ENCODE peak calls at places on chromosomes 11 and 22, in four cellular contexts. A is uterus, H is transverse colon, N is A549. D is an unnamed sample.

GRCh38 chr11:83027794-83028193 is 43.9 kb downstream of the RAB30 start:
- DNase-seq in H (no peak), A (no peak), N (no peak), D (no peak)

GRCh38 chr22:47783433-47784366 is 1021.2 kb downstream of the TBC1D22A start:
- DNase-seq in H (no peak), A (no peak), N (no peak), D (peak)

GRCh38 chr11:115869131-115869530 is 364.9 kb upstream of the CADM1 start:
- DNase-seq in N (no peak), H (no peak), A (no peak), D (no peak)

GRCh38 chr22:27913162-27913741 is 5.8 kb downstream of the PITPNB start:
- DNase-seq in H (no peak), A (no peak), N (no peak), D (no peak)

GRCh38 chr11:75471134-75471943 is 38.3 kb upstream of the KLHL35 start:
- DNase-seq in H (no peak), N (no peak), A (no peak), D (no peak)

GRCh38 chr11:134561348-134561720 is 149.3 kb upstream of the B3GAT1 start:
- DNase-seq in N (no peak), A (no peak), H (no peak), D (peak)

GRCh38 chr11:13897606-13898276 is 64.8 kb upstream of the SPON1 start:
- DNase-seq in H (no peak), N (no peak), A (no peak), D (no peak)

GRCh38 chr11:123640677-123641494 is 13.5 kb downstream of the SCN3B start:
- DNase-seq in A (peak), N (peak), H (peak), D (no peak)

GRCh38 chr11:126661051-126661450 is 305.6 kb downstream of the ST3GAL4 start:
- DNase-seq in N (no peak), H (no peak), A (no peak), D (no peak)

GRCh38 chr11:44957051-44957515 is 6.4 kb upstream of the TP53I11 start:
- DNase-seq in A (no peak), H (no peak), N (no peak), D (no peak)

GRCh38 chr11:44958165-44958564 is 7.5 kb upstream of the TP53I11 start:
- DNase-seq in N (no peak), A (no peak), H (peak), D (no peak)

GRCh38 chr11:44954051-44954906 is 3.6 kb upstream of the TP53I11 start:
- DNase-seq in H (no peak), N (no peak), A (no peak), D (no peak)

GRCh38 chr11:44952500-44953260 is 2.0 kb upstream of the TP53I11 start:
- DNase-seq in A (no peak), N (no peak), H (no peak), D (no peak)

DNA sequence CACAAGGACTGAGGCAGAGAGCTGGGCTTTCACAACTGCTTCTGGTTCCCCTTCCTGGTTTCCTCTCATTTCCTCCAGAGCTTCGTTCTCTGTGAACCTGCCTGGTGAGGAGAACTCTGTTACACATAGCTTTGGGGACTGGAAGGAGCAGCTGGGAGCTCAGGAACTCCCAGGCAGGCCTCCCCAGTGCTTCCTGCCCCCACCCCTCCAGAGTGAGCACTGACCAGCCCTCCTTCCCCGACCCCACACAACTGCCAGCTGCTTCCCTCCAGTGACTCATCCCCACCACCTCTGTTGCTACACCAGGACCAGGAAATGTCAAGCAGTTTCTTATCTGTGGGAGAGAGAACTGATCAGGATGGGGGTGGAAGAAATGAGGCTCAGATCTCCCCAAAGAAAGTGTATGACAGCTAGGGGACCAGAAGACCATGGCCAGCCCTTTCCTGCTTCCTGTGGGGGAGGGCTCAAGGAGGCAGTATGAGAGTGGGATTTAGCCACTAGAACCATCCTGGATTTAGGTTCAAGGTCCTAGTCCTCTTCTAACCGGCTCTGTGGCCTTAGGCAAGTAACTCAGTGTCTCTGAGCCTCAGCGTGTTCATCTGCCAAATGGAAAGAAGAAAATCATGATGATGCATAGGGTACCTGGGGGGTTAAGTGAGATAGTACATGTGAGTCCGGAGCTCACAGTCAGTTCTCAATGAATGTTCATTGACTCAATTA is 4.5 kb upstream of the TP53I11 start:
- DNase-seq in H (peak), N (peak), A (peak), D (peak)
- TF ChIP-seq POLR2A in H (no peak), N (no peak), A (no peak), D (no peak)

DNA sequence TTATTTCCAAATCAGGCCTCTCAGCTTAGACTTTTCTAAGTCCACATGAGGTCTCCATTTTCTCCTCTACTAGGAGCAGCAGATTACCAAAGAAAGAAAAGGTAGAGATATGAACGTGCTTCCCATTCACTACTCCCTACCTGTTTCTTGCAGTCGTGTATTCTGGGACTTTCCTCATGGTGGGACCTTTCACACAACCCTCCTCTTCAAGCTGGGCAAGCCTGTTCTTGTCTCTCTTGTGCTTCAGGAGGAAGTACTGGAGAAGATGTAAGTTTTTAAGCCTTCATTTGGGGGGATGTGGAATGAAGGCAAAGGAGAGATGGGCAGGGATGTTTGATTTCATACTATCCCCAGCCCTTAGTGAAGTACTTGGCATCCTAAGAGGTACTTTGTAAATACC is 128.8 kb upstream of the SESN3 start:
- DNase-seq in H (no peak), N (no peak), A (no peak), D (no peak)
- H3K4me3 ChIP-seq in H (no peak), N (no peak), A (no peak), D (no peak)

DNA sequence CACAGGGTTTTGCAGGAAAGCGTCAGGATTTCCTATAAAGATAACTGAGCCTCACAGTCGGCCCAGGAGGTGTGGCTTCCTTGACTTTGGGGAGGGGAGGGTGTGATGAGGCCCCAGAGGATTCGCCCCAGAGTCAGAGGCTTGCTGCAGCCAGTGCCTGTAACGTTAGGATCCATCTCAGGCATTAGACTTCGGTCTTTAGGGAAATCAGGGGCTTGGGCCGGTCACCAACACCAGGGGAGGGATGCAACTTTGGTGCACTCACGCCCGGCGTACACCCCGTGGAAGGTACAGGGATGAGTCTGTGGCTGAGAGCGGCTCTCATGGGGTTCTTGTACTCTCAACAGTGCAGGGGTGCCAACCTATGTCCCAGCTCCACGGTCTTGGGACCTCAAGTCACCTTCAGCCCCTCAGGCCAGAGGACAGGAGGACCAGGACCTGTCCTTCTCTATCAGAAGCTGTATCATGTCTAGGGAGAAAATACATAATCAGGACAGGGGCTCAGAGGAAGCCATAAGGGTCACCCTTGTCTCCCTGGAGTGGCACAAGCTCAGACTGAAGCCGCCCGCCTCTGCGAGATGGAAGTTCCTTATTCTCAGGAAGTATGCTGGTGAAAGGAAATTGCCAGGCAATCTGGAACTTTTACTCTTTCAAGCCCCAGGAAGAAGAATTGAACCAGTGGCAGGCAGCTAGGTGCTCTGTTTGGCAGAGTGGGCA is 5.5 kb upstream of the ANO1 start:
- DNase-seq in H (no peak), A (no peak), N (no peak), D (no peak)
- TF ChIP-seq POLR2A in H (no peak), A (no peak), N (no peak), D (no peak)

DNA sequence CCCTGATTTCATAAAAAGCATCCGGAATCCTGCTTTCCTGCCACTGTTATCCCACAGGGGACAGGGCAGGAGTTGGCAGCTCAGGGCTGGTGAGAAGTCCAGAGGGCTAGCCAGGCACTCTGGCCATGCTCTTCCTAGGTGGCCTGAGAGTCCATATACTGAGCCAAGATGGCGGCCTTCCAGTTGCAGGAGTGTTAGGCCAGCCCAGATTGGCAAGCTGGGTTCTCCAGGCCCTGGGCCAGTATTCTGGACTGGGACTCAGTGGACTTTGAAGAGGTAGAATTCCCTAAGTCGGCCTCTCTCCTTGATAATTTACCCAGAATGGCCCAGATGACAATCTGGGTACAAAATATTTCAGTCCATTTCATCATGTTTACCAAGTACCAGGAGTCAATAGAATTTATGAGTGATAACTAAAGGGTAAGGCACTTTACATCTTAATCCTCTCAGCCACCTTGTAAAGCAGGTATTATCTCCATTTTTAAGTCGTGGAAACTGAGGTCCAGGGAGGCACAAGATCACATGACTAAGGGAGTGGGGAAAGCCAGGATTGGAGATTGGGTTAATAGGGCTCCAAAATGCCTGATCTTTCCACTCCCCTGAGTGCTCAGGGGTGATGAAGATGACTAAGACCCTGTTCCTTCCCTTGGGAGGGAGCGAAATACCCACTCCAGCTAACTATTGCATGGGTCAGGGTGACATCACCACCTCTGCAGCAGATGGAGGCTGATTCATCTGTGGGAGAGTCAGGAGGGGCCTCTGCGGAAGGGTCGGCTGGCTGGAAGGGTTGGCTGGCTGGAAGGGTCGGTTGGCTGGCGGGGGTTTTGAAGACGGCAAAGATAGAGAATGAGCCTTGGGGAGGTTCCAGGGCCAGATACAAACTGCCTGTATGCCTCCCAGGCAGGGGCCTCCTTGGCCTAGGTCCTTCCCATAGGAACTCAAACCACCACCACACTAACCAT is 1.2 kb upstream of the MICALL1 start:
- DNase-seq in N (peak), A (peak), H (peak), D (peak)
- H3K4me3 ChIP-seq in N (peak), A (no peak), H (no peak), D (no peak)